ENCODE peak calls at places on chromosome 16, in six cellular contexts. B, G, V, Z, L and Q are unnamed samples.

GRCh38 chr16:72013389-72013788 is 4.8 kb downstream of the DHODH start:
- DNase-seq in B (no peak), G (peak), V (no peak), Z (no peak), L (no peak), Q (no peak)

GRCh38 chr16:27628216-27628945 is 78.4 kb downstream of the KATNIP start:
- DNase-seq in B (no peak), G (no peak), V (no peak), Z (peak), L (no peak), Q (no peak)

GRCh38 chr16:20002936-20003335 is 70.8 kb downstream of the GPR139 start:
- DNase-seq in B (no peak), G (no peak), V (no peak), Z (no peak), L (no peak), Q (no peak)

GRCh38 chr16:762049-762513 is 1.5 kb downstream of the MSLN start:
- DNase-seq in B (no peak), G (no peak), V (no peak), Z (peak), L (no peak), Q (no peak)

GRCh38 chr16:29653436-29653835 is 9.6 kb upstream of the SPN start:
- DNase-seq in B (peak), G (no peak), V (no peak), Z (no peak), L (no peak), Q (no peak)

GRCh38 chr16:51630051-51630450 is 479.0 kb upstream of the SALL1 start:
- DNase-seq in B (no peak), G (no peak), V (no peak), Z (no peak), L (no peak), Q (no peak)

GRCh38 chr16:27708651-27709050 is 158.7 kb downstream of the KATNIP start:
- DNase-seq in B (peak), G (no peak), V (no peak), Z (no peak), L (no peak), Q (no peak)

GRCh38 chr16:22188595-22189442 is 17.3 kb upstream of the EEF2K start:
- DNase-seq in B (peak), G (peak), V (no peak), Z (peak), L (peak), Q (peak)

DNA sequence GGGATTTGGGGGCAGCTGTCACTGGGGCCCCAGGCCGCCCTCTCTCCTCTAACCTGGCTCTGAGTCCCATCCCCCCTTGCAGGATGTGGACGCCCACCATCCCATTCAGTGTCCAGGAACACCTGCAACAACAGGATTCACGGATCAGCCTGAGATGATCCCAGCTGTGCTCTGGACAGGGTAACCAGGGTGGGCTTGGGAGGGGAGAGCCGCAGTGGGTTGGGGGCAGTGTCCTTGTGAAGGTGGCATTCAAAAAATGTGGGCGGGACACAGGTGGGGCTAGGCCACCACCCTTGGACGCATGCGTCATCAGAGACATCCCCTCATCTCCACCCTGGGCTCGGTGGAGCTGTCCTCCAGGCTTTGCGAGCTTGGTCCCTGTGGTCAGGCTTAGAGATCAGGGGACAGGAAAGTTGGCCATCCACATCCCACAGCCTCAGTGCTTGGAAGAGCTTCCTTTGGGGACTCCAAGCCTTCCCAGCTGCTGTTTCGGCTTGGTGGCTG is 19.1 kb downstream of the DEXI start:
- DNase-seq in B (no peak), G (no peak), V (no peak), Z (no peak), L (no peak), Q (no peak)
- TF ChIP-seq CTCF in B (no peak), G (no peak), V (no peak), Z (no peak), L (no peak), Q (no peak)

GRCh38 chr16:86349338-86349900 is 160.9 kb upstream of the FOXF1 start:
- DNase-seq in B (no peak), G (no peak), V (no peak), Z (no peak), L (no peak), Q (no peak)
- TF ChIP-seq CTCF in B (no peak), G (no peak), V (no peak), Z (no peak), L (no peak), Q (no peak)

DNA sequence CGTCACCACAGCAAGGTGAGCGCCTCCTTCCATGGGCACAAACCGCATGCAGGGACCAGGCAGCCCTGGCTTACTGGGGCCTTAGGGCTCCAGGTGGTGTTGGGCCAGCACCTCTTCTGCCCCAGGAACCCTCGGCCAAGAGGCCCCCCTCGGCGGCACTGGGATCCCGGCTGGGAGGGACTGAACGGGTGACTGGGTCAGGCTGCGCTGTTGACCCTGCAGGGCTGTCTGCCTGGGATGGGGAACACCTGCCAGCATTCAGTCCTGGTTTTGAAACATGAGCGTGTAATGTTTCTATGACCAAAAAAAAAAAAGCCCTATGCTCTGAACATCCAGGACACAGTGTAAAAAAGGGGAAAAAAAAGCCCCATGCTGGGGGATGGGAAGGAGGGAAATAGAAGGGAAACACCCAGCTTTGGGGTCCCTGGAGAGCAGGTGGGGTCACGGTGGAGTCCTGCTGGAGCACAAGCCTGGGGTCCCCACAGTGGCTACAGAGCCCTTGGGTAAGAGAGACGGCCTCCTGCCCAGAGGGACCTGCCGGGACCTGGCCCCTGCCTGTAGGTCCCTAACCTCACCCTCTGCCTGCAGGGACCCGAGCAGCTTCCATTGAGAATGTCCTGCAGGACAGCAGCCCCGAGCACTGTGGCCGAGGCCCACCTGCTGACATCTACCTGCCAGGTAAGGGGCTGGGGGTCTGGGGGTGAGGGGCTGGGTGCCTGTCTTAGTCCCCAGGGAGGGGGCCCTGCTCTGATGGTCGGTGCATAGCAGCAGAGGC is 9.9 kb upstream of the NUDT16L1 start:
- DNase-seq in B (no peak), G (no peak), V (peak), Z (no peak), L (no peak), Q (no peak)
- TF ChIP-seq CTCF in B (no peak), G (no peak), V (no peak), Z (no peak), L (peak), Q (no peak)

DNA sequence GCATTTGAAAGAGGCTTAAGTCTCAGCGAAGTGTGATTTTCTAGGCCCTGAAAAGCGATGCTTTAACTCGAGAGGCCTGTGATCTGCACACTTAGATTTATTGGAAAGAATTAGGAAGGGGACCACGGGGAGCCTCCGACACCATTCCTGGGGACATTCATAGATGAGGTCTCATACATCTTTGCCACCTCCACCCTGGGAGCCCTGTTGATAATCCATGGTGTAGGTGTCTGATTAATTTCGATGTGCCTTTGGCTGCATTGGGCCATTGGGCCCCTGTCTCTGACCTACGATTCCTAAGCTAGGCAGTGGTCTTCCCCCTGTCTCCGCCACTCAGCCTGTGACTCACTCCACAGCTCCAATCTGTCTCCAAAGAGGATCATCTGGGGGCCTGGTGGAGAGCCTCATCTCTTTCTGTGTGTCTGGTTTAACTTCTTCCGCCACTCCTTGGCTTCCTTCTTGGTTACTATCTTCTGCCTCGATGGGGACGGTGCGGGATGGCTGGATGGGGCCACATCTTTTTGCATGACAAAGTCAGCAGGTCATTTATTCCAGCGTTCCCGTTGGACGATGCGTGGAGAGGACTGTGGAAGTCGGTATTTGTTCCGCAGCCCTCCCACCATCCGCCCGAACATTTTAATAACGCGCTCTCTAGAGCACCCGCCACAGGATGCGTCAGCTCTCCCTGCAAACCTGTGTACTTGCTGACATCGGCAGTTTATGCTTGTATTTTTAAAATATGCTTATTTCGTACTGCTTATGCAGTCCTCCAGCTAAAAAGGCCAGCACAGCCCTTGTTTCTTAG is 109.3 kb downstream of the IRX3 start:
- DNase-seq in B (no peak), G (peak), V (no peak), Z (no peak), L (no peak), Q (no peak)
- TF ChIP-seq CTCF in B (no peak), G (no peak), V (no peak), Z (no peak), L (no peak), Q (no peak)

GRCh38 chr16:2673066-2673999 is 9.0 kb upstream of the KCTD5 start:
- DNase-seq in B (peak), G (peak), V (peak), Z (peak), L (peak), Q (peak)
- TF ChIP-seq CTCF in B (peak), G (no peak), V (no peak), Z (no peak), L (no peak), Q (no peak)

GRCh38 chr16:56852401-56852730 is 12.6 kb upstream of the SLC12A3 start:
- DNase-seq in B (no peak), G (no peak), V (peak), Z (no peak), L (no peak), Q (no peak)

GRCh38 chr16:56848056-56848936 is 16.7 kb upstream of the SLC12A3 start:
- DNase-seq in B (peak), G (no peak), V (peak), Z (no peak), L (no peak), Q (no peak)

GRCh38 chr16:56851671-56852400 is 13.2 kb upstream of the SLC12A3 start:
- DNase-seq in B (no peak), G (no peak), V (no peak), Z (peak), L (no peak), Q (no peak)

GRCh38 chr16:56848955-56849689 is 15.9 kb upstream of the SLC12A3 start:
- DNase-seq in B (peak), G (no peak), V (peak), Z (no peak), L (no peak), Q (no peak)

GRCh38 chr16:56849690-56850680 is 15.0 kb upstream of the SLC12A3 start:
- DNase-seq in B (peak), G (no peak), V (peak), Z (no peak), L (no peak), Q (no peak)
- TF ChIP-seq CTCF in B (no peak), G (no peak), V (no peak), Z (no peak), L (no peak), Q (no peak)

GRCh38 chr16:84571506-84571905 is 46.4 kb downstream of the COTL1 start:
- DNase-seq in B (no peak), G (no peak), V (no peak), Z (no peak), L (no peak), Q (no peak)

GRCh38 chr16:84571010-84571409 is 46.9 kb downstream of the COTL1 start:
- DNase-seq in B (no peak), G (no peak), V (no peak), Z (no peak), L (no peak), Q (no peak)

GRCh38 chr16:84572096-84572495 is 45.8 kb downstream of the COTL1 start:
- DNase-seq in B (no peak), G (no peak), V (no peak), Z (no peak), L (no peak), Q (no peak)

GRCh38 chr16:84577034-84577803 is 40.7 kb downstream of the COTL1 start:
- DNase-seq in B (no peak), G (no peak), V (no peak), Z (no peak), L (no peak), Q (no peak)

GRCh38 chr16:84574191-84574590 is 43.7 kb downstream of the COTL1 start:
- DNase-seq in B (no peak), G (no peak), V (no peak), Z (no peak), L (no peak), Q (no peak)
- TF ChIP-seq CTCF in B (no peak), G (no peak), V (no peak), Z (no peak), L (no peak), Q (no peak)

DNA sequence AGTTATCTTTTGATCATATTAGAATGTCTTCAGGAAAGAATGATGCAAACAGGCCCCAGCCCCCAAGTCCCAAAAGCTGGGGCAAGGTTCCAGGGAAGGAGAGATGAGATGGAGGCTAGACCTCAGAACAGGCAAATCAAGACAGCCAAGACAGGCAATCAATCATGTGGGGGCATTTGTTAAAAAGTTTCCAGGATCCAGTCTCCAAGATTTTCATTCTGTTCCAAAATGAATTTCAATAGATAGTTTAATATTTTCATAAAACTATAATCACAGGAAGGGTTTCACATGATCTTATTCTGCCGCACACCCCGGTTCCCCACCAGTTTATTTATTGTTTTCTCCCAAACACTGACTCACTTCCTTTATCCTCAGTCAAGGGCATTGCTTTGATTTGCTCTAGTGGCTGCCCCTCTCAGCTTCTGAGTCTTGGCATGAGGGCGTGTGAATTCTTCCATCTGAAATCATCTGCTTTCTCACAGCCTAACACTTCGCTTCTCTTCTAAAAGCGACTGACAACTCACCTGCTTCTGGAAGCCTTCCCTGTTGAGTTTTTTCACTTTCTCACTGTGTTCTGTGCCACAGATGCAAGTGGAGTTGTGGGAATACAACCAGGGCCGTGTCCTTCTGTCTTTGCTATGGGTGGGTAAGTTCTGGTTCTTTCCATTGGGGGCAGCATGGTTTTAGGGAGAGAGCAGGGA is 12.2 kb upstream of the TERF2 start:
- DNase-seq in B (no peak), G (peak), V (no peak), Z (peak), L (peak), Q (no peak)
- TF ChIP-seq CTCF in B (peak), G (peak), V (peak), Z (peak), L (peak), Q (no peak)

DNA sequence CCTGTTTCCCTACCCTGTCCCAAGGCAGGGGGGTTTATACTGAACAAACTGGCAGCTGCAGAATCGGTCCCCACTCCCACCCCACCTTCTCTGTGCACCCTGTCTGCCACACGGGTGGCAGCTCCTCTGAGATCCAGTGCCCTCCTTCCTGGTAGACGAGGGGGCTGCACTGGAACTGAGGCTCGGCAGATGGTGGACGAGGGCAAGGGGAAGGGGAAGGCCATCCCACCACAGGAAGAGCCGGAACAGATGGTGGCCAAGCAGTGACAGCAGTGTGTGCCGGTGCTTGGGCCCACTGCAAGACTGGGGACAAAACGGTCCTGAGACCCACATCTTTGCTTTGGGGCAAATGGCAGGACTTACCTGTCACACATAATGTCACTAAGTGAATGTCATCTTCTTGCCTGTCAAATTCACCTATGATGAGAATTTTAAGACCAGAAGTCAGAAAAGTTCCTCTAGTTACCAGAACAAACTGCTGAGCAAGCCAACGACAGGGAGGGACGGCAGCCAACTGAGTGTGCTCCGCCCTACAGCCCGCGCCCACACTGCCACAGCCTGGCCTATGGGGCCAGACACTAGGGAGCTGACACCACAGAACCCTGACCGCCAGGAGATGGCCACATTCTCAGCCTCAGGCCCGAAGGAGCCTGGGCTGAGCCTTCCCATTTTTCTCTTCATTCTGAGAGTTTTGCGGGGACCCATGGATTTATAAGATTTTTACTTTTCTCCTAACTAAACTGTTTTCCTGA is 14.4 kb downstream of the NTAN1 start:
- DNase-seq in B (peak), G (no peak), V (no peak), Z (peak), L (no peak), Q (no peak)
- TF ChIP-seq CTCF in B (no peak), G (no peak), V (no peak), Z (no peak), L (no peak), Q (no peak)

GRCh38 chr16:61370564-61370963 is 665.7 kb downstream of the CDH8 start:
- DNase-seq in B (no peak), G (no peak), V (no peak), Z (no peak), L (no peak), Q (no peak)
- TF ChIP-seq CTCF in B (no peak), G (no peak), V (no peak), Z (no peak), L (no peak), Q (no peak)